ENCODE peak calls at places on chromosomes 2 and 18, in eight cellular contexts. Q, S, V, F, W, G, H and Z are unnamed samples.

GRCh38 chr2:101883860-101884259 is 107.9 kb upstream of the IL1R2 start:
- DNase-seq in W (no peak), Q (peak; percentile 8), V (no peak), F (peak; percentile 22), H (no peak), S (no peak), G (peak; percentile 21), Z (no peak)

GRCh38 chr2:154195644-154196221 is 324.0 kb downstream of the GALNT13 start:
- DNase-seq in F (no peak), Q (no peak), V (no peak), S (no peak), H (no peak), W (no peak), G (no peak), Z (no peak)

GRCh38 chr18:10453885-10454772 is at the start of gene APCDD1:
- DNase-seq in Q (peak; percentile 46), G (no peak), S (peak; percentile 63), V (no peak), F (no peak), H (no peak), W (peak; percentile 85), Z (no peak)

GRCh38 chr2:8790739-8791162 is 46.7 kb downstream of the KIDINS220 start:
- DNase-seq in Q (no peak), V (no peak), G (no peak), S (no peak), H (no peak), W (no peak), F (no peak), Z (no peak)

GRCh38 chr18:74378179-74378682 is 62.6 kb downstream of the C18orf63 start:
- DNase-seq in H (no peak), V (peak; percentile 31), S (no peak), G (no peak), Q (no peak), W (no peak), F (no peak), Z (no peak)

GRCh38 chr2:155035246-155035645 is 336.8 kb downstream of the KCNJ3 start:
- DNase-seq in S (no peak), V (no peak), W (no peak), G (no peak), H (no peak), Q (no peak), F (no peak), Z (no peak)

GRCh38 chr2:161886248-161886647 is 187.8 kb downstream of the DPP4 start:
- DNase-seq in W (no peak), S (no peak), G (no peak), Q (no peak), F (no peak), V (no peak), H (no peak), Z (no peak)

GRCh38 chr2:144522741-144523605 is 3.1 kb upstream of the ZEB2 start:
- DNase-seq in V (no peak), S (peak; percentile 64), Q (no peak), F (no peak), G (no peak), W (peak; percentile 52), H (no peak), Z (no peak)

GRCh38 chr18:34251919-34252318 is 27.2 kb upstream of the NOL4 start:
- DNase-seq in S (no peak), G (no peak), V (no peak), Q (no peak), F (no peak), W (no peak), H (no peak), Z (no peak)

GRCh38 chr2:222796413-222797103 is 64.3 kb upstream of the ACSL3 start:
- DNase-seq in W (no peak), G (peak; percentile 37), V (no peak), H (no peak), Q (no peak), F (no peak), S (peak; percentile 27), Z (no peak)

GRCh38 chr2:234919711-234920110 is 32.1 kb upstream of the SH3BP4 start:
- DNase-seq in H (no peak), Q (no peak), S (no peak), G (no peak), W (no peak), F (no peak), V (no peak), Z (no peak)

GRCh38 chr2:201403904-201404303 is 46.8 kb upstream of the FLACC1 start:
- DNase-seq in Q (no peak), H (no peak), G (no peak), W (no peak), F (no peak), V (no peak), S (no peak), Z (no peak)

GRCh38 chr18:41113885-41114482 is 841.0 kb upstream of the PIK3C3 start:
- DNase-seq in V (no peak), W (no peak), F (no peak), G (no peak), Q (no peak), S (no peak), H (no peak), Z (no peak)

GRCh38 chr2:215503381-215503780 is 67.5 kb upstream of the FN1 start:
- DNase-seq in G (no peak), Q (no peak), V (no peak), H (no peak), S (no peak), F (no peak), W (no peak), Z (no peak)